ENCODE peak calls at places on chromosomes 5 and 9, in five cellular contexts. L is neuronal stem cell, Z is mesenchymal stem cell, X is trophoblast cell, G is H1. S is an unnamed sample.

GRCh38 chr9:123326030-123326586 is 29.9 kb upstream of the CRB2 start:
- DNase-seq in L (no peak), Z (no peak), X (no peak), G (no peak), S (no peak)

GRCh38 chr9:26786571-26786970 is 106.0 kb downstream of the CAAP1 start:
- DNase-seq in L (no peak), Z (no peak), X (no peak), G (no peak), S (peak)

GRCh38 chr9:99019523-99020331 is 76.0 kb downstream of the COL15A1 start:
- DNase-seq in L (no peak), Z (peak), X (peak), G (no peak), S (no peak)

GRCh38 chr9:109098960-109099308 is 20.8 kb downstream of the TMEM245 start:
- DNase-seq in L (no peak), Z (peak), X (no peak), G (no peak), S (no peak)

GRCh38 chr5:56496581-56497063 is 263.5 kb upstream of the ANKRD55 start:
- DNase-seq in L (no peak), Z (peak), X (no peak), G (no peak), S (no peak)

GRCh38 chr5:176529824-176530195 is 7.4 kb downstream of the RNF44 start:
- DNase-seq in L (no peak), Z (no peak), X (no peak), G (no peak), S (no peak)

GRCh38 chr5:126503602-126504104 is 80.4 kb downstream of the GRAMD2B start:
- DNase-seq in L (no peak), Z (peak), X (no peak), G (no peak), S (no peak)

GRCh38 chr9:114691046-114691955 is 9.3 kb upstream of the TEX48 start:
- DNase-seq in L (no peak), Z (peak), X (no peak), G (no peak), S (no peak)

GRCh38 chr5:180563994-180564393 is 27.3 kb downstream of the SCGB3A1 start:
- DNase-seq in L (no peak), Z (no peak), X (no peak), G (no peak), S (no peak)

GRCh38 chr9:135345775-135346433 is 133.7 kb upstream of the PPP1R26 start:
- DNase-seq in L (no peak), Z (no peak), X (no peak), G (no peak), S (no peak)

GRCh38 chr5:1380011-1380817 is 35.3 kb upstream of the CLPTM1L start:
- DNase-seq in L (peak), Z (peak), X (no peak), G (peak), S (peak)

GRCh38 chr5:171913987-171914273 is 92.5 kb downstream of the FBXW11 start:
- DNase-seq in L (no peak), Z (no peak), X (no peak), G (no peak), S (no peak)

GRCh38 chr9:14353222-14354056 is 39.5 kb upstream of the NFIB start:
- DNase-seq in L (peak), Z (peak), X (peak), G (peak), S (peak)

GRCh38 chr5:95027151-95027721 is 257.7 kb downstream of the MCTP1 start:
- DNase-seq in L (no peak), Z (peak), X (no peak), G (no peak), S (no peak)

GRCh38 chr5:90047113-90047512 is 362.4 kb downstream of the CETN3 start:
- DNase-seq in L (no peak), Z (no peak), X (no peak), G (no peak), S (no peak)

GRCh38 chr5:83443539-83443938 is 28.0 kb upstream of the VCAN start:
- DNase-seq in L (no peak), Z (no peak), X (no peak), G (no peak), S (no peak)

GRCh38 chr5:172699999-172700685 is 59.1 kb downstream of the NEURL1B start:
- DNase-seq in L (no peak), Z (no peak), X (no peak), G (peak), S (peak)

GRCh38 chr5:173298213-173298933 is 29.8 kb downstream of the STC2 start:
- DNase-seq in L (no peak), Z (no peak), X (no peak), G (no peak), S (no peak)

GRCh38 chr5:140383300-140383699 is 18.3 kb upstream of the ANKHD1 start:
- DNase-seq in L (no peak), Z (no peak), X (no peak), G (no peak), S (no peak)

GRCh38 chr9:135244271-135244691 is 156.8 kb downstream of the OLFM1 start:
- DNase-seq in L (no peak), Z (no peak), X (no peak), G (no peak), S (no peak)

GRCh38 chr9:95188459-95188858 is 129.1 kb downstream of the FANCC start:
- DNase-seq in L (no peak), Z (peak), X (no peak), G (no peak), S (no peak)

GRCh38 chr5:50807661-50808060 is 141.2 kb downstream of the PARP8 start:
- DNase-seq in L (no peak), Z (peak), X (no peak), G (no peak), S (no peak)

GRCh38 chr5:111254613-111255012 is 30.4 kb downstream of the CAMK4 start:
- DNase-seq in L (no peak), Z (peak), X (no peak), G (no peak), S (no peak)

GRCh38 chr9:103037508-103038477 is 42.7 kb downstream of the CYLC2 start:
- DNase-seq in L (no peak), Z (no peak), X (no peak), G (no peak), S (peak)

GRCh38 chr5:69170969-69171368 is 4.0 kb downstream of the CCNB1 start:
- DNase-seq in L (no peak), Z (no peak), X (no peak), G (no peak), S (no peak)

GRCh38 chr9:82406714-82407113 is 418.1 kb downstream of the SPATA31D1 start:
- DNase-seq in L (no peak), Z (no peak), X (no peak), G (no peak), S (no peak)

GRCh38 chr9:91896513-91897121 is 53.4 kb downstream of the ROR2 start:
- DNase-seq in L (no peak), Z (peak), X (no peak), G (no peak), S (no peak)

GRCh38 chr5:42495908-42496307 is 72.7 kb downstream of the GHR start:
- DNase-seq in L (no peak), Z (peak), X (no peak), G (no peak), S (no peak)

GRCh38 chr5:36417221-36417620 is 115.5 kb upstream of the RANBP3L start:
- DNase-seq in L (no peak), Z (no peak), X (peak), G (no peak), S (no peak)

GRCh38 chr5:36416605-36417004 is 114.9 kb upstream of the RANBP3L start:
- DNase-seq in L (no peak), Z (no peak), X (no peak), G (no peak), S (no peak)

GRCh38 chr5:36414869-36415282 is 113.2 kb upstream of the RANBP3L start:
- DNase-seq in L (no peak), Z (peak), X (no peak), G (no peak), S (no peak)

GRCh38 chr5:36418172-36418979 is 116.7 kb upstream of the RANBP3L start:
- DNase-seq in L (no peak), Z (no peak), X (peak), G (no peak), S (no peak)

DNA sequence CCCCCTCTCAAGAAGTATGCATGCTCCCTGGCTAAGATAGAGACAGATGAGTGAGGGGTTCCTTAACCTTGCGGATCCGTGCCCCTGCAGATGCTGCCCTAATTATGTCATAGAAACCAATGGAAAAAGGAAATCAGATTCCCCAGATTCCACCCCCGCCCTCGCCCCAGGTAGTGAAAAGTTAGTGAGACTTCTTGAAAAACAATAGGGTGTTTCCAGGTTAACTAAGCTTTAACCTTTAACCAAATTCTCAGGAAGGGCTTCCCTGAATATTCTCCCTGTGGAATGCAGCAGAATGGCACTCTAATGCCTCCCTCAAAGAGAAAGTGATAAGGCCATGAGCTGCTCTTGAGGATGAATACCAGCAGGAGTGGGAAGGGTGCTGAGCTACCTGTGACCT is 116.0 kb upstream of the RANBP3L start:
- DNase-seq in L (no peak), Z (no peak), X (peak), G (peak), S (peak)
- H2BK12ac ChIP-seq in L (no peak), Z (no peak), X (no peak), G (no peak), S (no peak)

GRCh38 chr9:79049371-79049770 is 522.4 kb upstream of the TLE4 start:
- DNase-seq in L (no peak), Z (no peak), X (no peak), G (no peak), S (no peak)

GRCh38 chr9:79053613-79054012 is 518.2 kb upstream of the TLE4 start:
- DNase-seq in L (no peak), Z (peak), X (no peak), G (no peak), S (no peak)

GRCh38 chr9:79057576-79057975 is 514.2 kb upstream of the TLE4 start:
- DNase-seq in L (no peak), Z (peak), X (no peak), G (no peak), S (no peak)

DNA sequence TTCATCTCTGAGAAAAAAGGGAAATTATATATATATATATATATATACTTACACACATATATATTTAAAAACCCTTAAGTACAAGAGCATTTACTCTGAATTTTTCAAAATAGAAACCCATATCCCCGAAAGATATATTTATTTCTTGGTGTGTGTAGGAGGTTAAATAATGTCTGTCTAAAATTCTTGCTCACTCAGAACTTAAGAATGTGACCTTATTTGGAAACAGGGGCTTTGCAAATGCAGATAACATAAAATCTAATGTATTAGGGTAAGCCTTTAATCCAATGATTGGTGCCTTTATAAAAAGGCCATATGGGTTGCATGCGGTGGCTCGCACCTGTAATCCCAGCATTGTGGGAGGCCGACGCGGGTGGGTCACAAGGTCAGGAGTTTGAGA is 517.3 kb upstream of the TLE4 start:
- DNase-seq in L (no peak), Z (no peak), X (no peak), G (no peak), S (no peak)
- H4K8ac ChIP-seq in L (no peak), Z (no peak), X (no peak), G (no peak), S (no peak)

DNA sequence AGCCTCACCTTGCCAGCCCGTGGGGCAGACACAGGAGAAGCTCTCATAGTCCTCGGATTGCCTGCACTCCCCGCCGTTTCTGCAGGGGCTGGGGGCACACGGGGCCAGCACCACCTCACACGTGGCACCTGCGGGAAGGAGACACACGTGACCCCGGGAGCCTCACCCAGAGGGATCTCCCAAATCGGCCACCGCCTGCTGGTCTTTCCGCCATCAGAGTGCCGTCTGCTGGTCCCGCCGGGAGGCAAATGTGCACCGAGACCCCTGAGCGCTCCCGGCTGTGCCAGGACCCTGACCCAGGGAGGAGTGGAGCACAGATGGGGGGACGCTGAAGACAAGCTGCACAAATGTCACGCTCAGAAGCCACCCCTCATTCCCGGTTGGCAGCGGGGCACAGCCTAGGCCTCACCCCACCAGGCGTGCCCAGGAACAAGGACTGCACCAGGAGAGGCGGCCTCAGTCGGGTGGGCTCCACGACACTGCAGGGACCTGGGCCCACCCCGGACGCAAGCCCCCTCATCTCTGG is 28.4 kb upstream of the SEC16A start:
- DNase-seq in L (no peak), Z (no peak), X (no peak), G (no peak), S (no peak)
- H3K27ac ChIP-seq in L (peak), Z (no peak), X (no peak), G (no peak), S (no peak)

GRCh38 chr5:38726279-38726678 is 119.5 kb upstream of the OSMR start:
- DNase-seq in L (no peak), Z (no peak), X (no peak), G (no peak), S (no peak)
- H2BK12ac ChIP-seq in L (no peak), Z (no peak), X (no peak), G (no peak), S (no peak)

GRCh38 chr9:72579880-72580570 is 58.6 kb downstream of the TMC1 start:
- DNase-seq in L (no peak), Z (peak), X (no peak), G (no peak), S (no peak)
- H4K8ac ChIP-seq in L (no peak), Z (peak), X (no peak), G (no peak), S (no peak)

GRCh38 chr5:134003957-134004625 is 684 bp downstream of the VDAC1 start:
- DNase-seq in L (peak), Z (peak), X (peak), G (no peak), S (no peak)

GRCh38 chr5:134003064-134003956 is 1.5 kb downstream of the VDAC1 start:
- DNase-seq in L (no peak), Z (no peak), X (no peak), G (no peak), S (no peak)

GRCh38 chr5:134000116-134000515 is 4.7 kb downstream of the VDAC1 start:
- DNase-seq in L (no peak), Z (peak), X (no peak), G (no peak), S (no peak)

GRCh38 chr5:134000696-134001453 is 3.9 kb downstream of the VDAC1 start:
- DNase-seq in L (no peak), Z (no peak), X (no peak), G (no peak), S (no peak)

DNA sequence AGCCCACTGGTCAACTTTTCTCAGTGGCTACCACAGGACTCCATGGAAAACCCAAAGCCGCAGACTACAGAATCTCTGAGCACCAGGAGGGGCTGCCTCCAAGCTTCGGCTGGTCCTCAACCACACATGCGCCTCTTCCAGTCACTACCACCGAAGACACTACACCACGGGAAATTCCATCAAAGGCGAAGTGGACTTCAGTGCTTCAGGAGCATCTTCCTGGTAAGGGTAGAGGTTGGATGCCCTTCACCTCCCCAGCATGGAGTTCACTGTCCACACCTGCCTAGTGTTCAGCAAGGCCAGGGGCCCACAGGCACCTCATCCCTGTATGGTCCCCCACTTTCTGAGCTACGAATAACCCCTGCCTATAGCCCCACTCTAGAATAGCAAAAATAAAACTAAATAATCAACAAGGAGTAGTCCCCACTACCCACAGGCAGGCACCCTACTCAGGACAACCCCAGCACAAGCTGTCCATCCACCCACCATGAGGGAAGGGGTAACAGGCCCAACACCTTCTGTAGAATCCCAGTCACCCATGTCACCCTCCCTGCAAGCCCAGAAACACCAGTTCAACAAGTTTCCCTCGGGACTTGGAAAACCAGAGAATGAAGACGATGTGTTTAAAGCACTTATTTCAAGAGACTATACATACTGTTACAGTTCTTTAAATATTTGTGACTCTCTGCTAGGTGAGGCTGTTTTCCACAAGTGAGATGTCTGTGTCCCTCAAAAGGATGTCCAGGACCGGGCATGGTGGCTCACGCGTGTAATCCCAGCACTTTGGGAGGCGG is 2.6 kb downstream of the VDAC1 start:
- DNase-seq in L (no peak), Z (no peak), X (no peak), G (no peak), S (no peak)
- H3K27ac ChIP-seq in L (no peak), Z (no peak), X (no peak), G (no peak), S (no peak)

GRCh38 chr9:138122201-138122600 is 244.6 kb downstream of the CACNA1B start:
- DNase-seq in L (no peak), Z (no peak), X (no peak), G (no peak), S (no peak)
- H2BK12ac ChIP-seq in L (no peak), Z (no peak), X (no peak), G (no peak), S (no peak)

S was measured in H9.